ENCODE peak calls at places on chromosomes 4 and X, in ten cellular contexts. A is endodermal cell, J is tibial nerve, H is cardiac fibroblast, I is foreskin fibroblast, N is heart left ventricle, Z is mammary epithelial cell, B is HFFc6, Q is Calu3, K is BJ. O is an unnamed sample.

GRCh38 chr4:36348403-36348938 is 67.1 kb downstream of the DTHD1 start:
- DNase-seq in Z (no peak), K (no peak), I (no peak), B (no peak), H (no peak), N (no peak), J (no peak), Q (no peak), A (no peak), O (no peak)

GRCh38 chrX:100994352-100995281 is 25.1 kb downstream of the ARL13A start:
- DNase-seq in Q (peak; percentile 22), A (no peak), K (no peak), I (peak; percentile 64), H (peak; percentile 53), J (no peak), B (peak; percentile 23), Z (peak; percentile 79), N (no peak), O (no peak)

GRCh38 chrX:120308959-120309872 is 2.0 kb downstream of the TMEM255A start:
- DNase-seq in K (no peak), I (peak; percentile 53), B (no peak), A (peak; percentile 87), J (peak; percentile 41), Q (peak; percentile 70), Z (peak; percentile 74), H (peak; percentile 44), N (peak; percentile 70), O (peak; percentile 29)

GRCh38 chr4:62324215-62324614 is 1124.1 kb downstream of the ADGRL3 start:
- DNase-seq in J (no peak), I (no peak), A (no peak), N (no peak), B (no peak), Q (no peak), Z (no peak), H (no peak), K (no peak), O (no peak)

GRCh38 chr4:182688081-182688480 is 229.1 kb downstream of the DCTD start:
- DNase-seq in J (no peak), B (no peak), Q (no peak), H (no peak), A (peak; percentile 76), I (no peak), N (no peak), Z (no peak), K (no peak), O (no peak)

GRCh38 chr4:184762100-184762499 is 28.2 kb upstream of the CENPU start:
- DNase-seq in B (no peak), N (no peak), H (no peak), Q (no peak), I (no peak), Z (no peak), J (no peak), A (no peak), K (no peak), O (no peak)

GRCh38 chrX:56812515-56813105 is 83.6 kb downstream of the NBDY start:
- DNase-seq in H (peak; percentile 17), N (no peak), K (no peak), A (peak; percentile 20), I (no peak), B (no peak), Q (no peak), J (no peak), Z (no peak), O (no peak)

GRCh38 chrX:150446995-150447394 is 83.9 kb downstream of the MAMLD1 start:
- DNase-seq in H (peak; percentile 11), N (no peak), I (peak; percentile 45), J (no peak), K (no peak), Q (no peak), A (no peak), Z (no peak), B (no peak), O (no peak)

GRCh38 chrX:153953342-153953830 is 8.9 kb upstream of the RENBP start:
- DNase-seq in Q (peak; percentile 73), I (peak; percentile 74), B (peak; percentile 17), N (peak; percentile 77), K (no peak), Z (peak; percentile 34), A (peak; percentile 92), J (peak; percentile 53), H (peak; percentile 63), O (peak; percentile 75)

GRCh38 chrX:15349046-15349445 is 13.7 kb upstream of the PIGA start:
- DNase-seq in Q (peak; percentile 37), K (peak; percentile 15), J (peak; percentile 67), Z (peak; percentile 64), A (peak; percentile 74), I (peak; percentile 71), N (no peak), B (peak; percentile 53), H (peak; percentile 76), O (no peak)
- TF ChIP-seq CTCF in Q (peak; percentile 36), K (peak; percentile 45), J (peak; percentile 47), Z (peak; percentile 71), A (peak; percentile 80), I (peak; percentile 13), N (peak; percentile 58), B (peak; percentile 73), H (peak; percentile 34), O (no peak)

GRCh38 chr4:146073517-146073916 is 102.0 kb upstream of the LSM6 start:
- DNase-seq in J (no peak), K (no peak), I (peak; percentile 19), H (no peak), Z (no peak), B (no peak), Q (no peak), A (no peak), N (no peak), O (no peak)

GRCh38 chr4:146076081-146076480 is 99.4 kb upstream of the LSM6 start:
- DNase-seq in Q (no peak), A (no peak), J (no peak), K (no peak), N (no peak), H (no peak), B (no peak), I (no peak), Z (no peak), O (no peak)

GRCh38 chr4:146072381-146072780 is 103.1 kb upstream of the LSM6 start:
- DNase-seq in I (peak; percentile 39), Q (no peak), J (no peak), H (peak; percentile 52), A (no peak), B (no peak), K (no peak), Z (peak; percentile 20), N (no peak), O (no peak)
- TF ChIP-seq CTCF in I (no peak), Q (no peak), J (no peak), H (no peak), A (no peak), B (no peak), K (no peak), Z (no peak), N (no peak), O (no peak)

DNA sequence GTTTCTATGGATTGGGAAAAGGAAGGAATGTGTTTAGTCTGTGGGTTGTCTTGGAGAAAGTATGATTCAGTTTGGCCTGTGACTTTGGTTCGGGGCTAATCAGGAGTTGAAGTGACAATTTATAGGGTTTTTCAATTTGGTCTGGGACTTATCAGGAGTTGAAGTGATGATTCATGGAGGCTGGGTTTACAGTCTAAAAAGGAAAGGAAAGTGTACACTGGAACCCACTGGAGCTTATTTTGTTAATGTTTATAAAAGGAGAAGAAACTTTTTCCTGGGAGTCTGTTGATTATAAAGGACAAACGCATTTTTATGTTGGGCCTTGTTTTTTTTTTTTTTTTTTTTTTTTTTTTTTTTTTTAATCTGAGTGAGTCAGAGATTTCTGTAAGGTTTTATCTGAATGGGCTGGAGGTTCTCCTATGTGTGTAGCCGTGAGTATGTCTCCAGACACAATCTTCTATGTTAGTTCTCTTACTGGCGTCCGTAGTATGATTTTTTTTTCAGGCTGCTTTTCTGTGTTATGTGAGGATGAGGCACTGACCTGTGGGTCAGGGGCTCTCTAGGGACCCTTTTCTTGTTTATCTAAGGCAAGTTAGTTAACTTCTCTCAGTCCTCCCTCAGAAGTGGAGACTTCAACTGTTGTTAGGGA is 33.0 kb upstream of the RAB9B start:
- DNase-seq in H (peak; percentile 30), Q (no peak), J (no peak), Z (no peak), N (no peak), A (no peak), B (no peak), K (no peak), I (no peak), O (no peak)
- TF ChIP-seq CTCF in H (no peak), Q (no peak), J (no peak), Z (no peak), N (no peak), A (no peak), B (no peak), K (no peak), I (no peak), O (no peak)

GRCh38 chr4:41935652-41936021 is 408 bp downstream of the TMEM33 start:
- DNase-seq in H (peak; percentile 35), Z (peak; percentile 36), B (no peak), Q (no peak), N (no peak), K (no peak), A (no peak), I (peak; percentile 40), J (no peak), O (no peak)

GRCh38 chr4:41933997-41934812 is 1.0 kb upstream of the TMEM33 start:
- DNase-seq in Q (no peak), I (no peak), Z (no peak), H (no peak), N (no peak), K (no peak), A (no peak), B (no peak), J (peak; percentile 9), O (no peak)

GRCh38 chr4:41939016-41939623 is 3.9 kb downstream of the TMEM33 start:
- DNase-seq in Z (peak; percentile 74), N (no peak), H (peak; percentile 23), B (no peak), K (no peak), A (no peak), J (no peak), I (peak; percentile 10), Q (no peak), O (no peak)

GRCh38 chr4:41932988-41933387 is 2.2 kb upstream of the TMEM33 start:
- DNase-seq in J (no peak), Z (no peak), N (no peak), B (no peak), K (no peak), Q (no peak), I (no peak), A (no peak), H (no peak), O (no peak)

DNA sequence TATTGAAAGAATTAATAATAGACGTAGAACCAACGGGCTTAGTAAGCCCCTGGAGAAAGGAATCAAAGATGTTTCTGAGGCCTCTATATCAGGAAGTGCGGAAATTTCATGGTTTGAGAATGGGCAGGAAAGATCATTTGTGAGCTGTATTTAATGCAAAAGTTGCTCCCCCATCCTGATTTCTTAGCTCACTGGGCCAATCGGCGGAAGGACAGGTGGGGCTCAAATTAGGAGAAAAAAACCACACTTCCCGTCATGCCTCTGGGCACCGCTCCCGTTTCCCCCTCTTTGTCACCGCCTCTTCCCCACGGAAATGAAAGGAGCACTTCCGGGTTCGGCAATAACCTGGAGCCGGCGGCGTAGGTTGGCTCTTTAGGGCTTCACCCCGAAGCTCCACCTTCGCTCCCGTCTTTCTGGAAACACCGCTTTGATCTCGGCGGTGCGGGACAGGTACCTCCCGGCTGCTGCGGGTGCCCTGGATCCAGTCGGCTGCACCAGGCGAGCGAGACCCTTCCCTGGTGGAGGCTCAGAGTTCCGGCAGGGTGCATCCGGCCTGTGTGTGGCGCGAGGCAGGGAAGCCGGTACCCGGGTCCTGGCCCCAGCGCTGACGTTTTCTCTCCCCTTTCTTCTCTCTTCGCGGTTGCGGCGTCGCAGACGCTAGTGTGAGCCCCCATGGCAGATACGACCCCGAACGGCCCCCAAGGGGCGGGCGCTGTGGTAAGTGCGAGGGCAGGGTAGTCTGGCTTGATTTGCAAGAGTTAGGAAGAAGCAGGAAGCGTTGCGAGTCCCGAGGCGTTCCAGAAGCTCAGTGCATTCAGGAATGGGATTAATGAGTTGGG is at the start of gene TMEM33:
- DNase-seq in Q (peak; percentile 77), H (peak; percentile 86), I (peak; percentile 93), A (peak; percentile 95), J (peak; percentile 84), N (peak; percentile 88), K (peak; percentile 31), B (peak; percentile 70), Z (peak; percentile 90), O (peak; percentile 58)
- TF ChIP-seq CTCF in Q (no peak), H (peak; percentile 18), I (peak; percentile 4), A (peak; percentile 49), J (peak; percentile 31), N (no peak), K (peak; percentile 22), B (peak; percentile 37), Z (peak; percentile 12), O (no peak)

O was measured in omental fat pad.